ENCODE peak calls at places on chromosomes 6 and 20, in ten cellular contexts. R is GM06990, K is vagina, Z is MM.1S, D is foreskin fibroblast, Q is GM12865, L is WTC11, Y is cardiac muscle cell, M is stomach, H is brain microvascular endothelial cell. V is an unnamed sample.

GRCh38 chr6:132058975-132059374 is 107.8 kb upstream of the CCN2 start:
- DNase-seq in Y (peak), Q (no peak), K (no peak), D (peak), L (no peak), M (no peak), R (no peak), H (no peak), Z (no peak), V (no peak)

GRCh38 chr20:22984611-22985010 is 50.5 kb upstream of the SSTR4 start:
- DNase-seq in L (no peak), Y (no peak), D (no peak), K (no peak), Q (no peak), H (no peak), Z (no peak), M (no peak), R (no peak), V (no peak)

GRCh38 chr20:20009784-20010253 is 7.3 kb upstream of the NAA20 start:
- DNase-seq in L (peak), K (no peak), R (no peak), Z (no peak), H (no peak), D (no peak), Y (peak), M (no peak), Q (no peak), V (no peak)

GRCh38 chr6:109446072-109446471 is 5.5 kb downstream of the SMPD2 start:
- DNase-seq in Z (no peak), Y (no peak), L (no peak), R (no peak), D (no peak), M (peak), H (no peak), K (no peak), Q (no peak), V (no peak)

GRCh38 chr20:9392892-9393857 is 121.2 kb upstream of the LAMP5 start:
- DNase-seq in Z (peak), H (peak), L (peak), Q (peak), D (peak), M (peak), K (no peak), Y (peak), R (no peak), V (peak)

GRCh38 chr20:11553603-11554002 is 364.1 kb upstream of the BTBD3 start:
- DNase-seq in Y (no peak), K (no peak), M (no peak), Z (no peak), Q (no peak), H (no peak), L (no peak), R (no peak), D (peak), V (no peak)

GRCh38 chr6:39453236-39453635 is 130.7 kb upstream of the KCNK16 start:
- DNase-seq in Y (no peak), K (no peak), D (peak), R (no peak), M (no peak), H (no peak), L (no peak), Z (no peak), Q (no peak), V (no peak)

GRCh38 chr20:2101935-2102584 is 433 bp downstream of the STK35 start:
- DNase-seq in Y (peak), L (peak), R (peak), Q (peak), D (peak), Z (peak), K (peak), H (peak), M (peak), V (peak)

GRCh38 chr6:134152767-134153485 is 100.5 kb upstream of the SLC2A12 start:
- DNase-seq in Z (no peak), H (no peak), Q (no peak), Y (peak), D (no peak), M (no peak), R (no peak), L (no peak), K (peak), V (no peak)

GRCh38 chr6:17987576-17988421 is at the start of gene KIF13A:
- DNase-seq in R (peak), H (peak), D (peak), K (peak), M (peak), L (peak), Z (peak), Y (peak), Q (peak), V (peak)

GRCh38 chr20:20759132-20759531 is 46.7 kb upstream of the RALGAPA2 start:
- DNase-seq in Q (no peak), L (no peak), H (no peak), Z (no peak), M (no peak), K (peak), Y (no peak), R (no peak), D (no peak), V (no peak)

GRCh38 chr6:41654433-41655020 is 16.3 kb downstream of the MDFI start:
- DNase-seq in D (no peak), H (no peak), Q (no peak), L (no peak), R (no peak), Z (no peak), M (no peak), Y (no peak), K (no peak), V (no peak)

GRCh38 chr20:57388953-57389694 is 2.1 kb upstream of the RBM38 start:
- DNase-seq in D (peak), Y (peak), L (peak), K (no peak), M (peak), R (peak), H (no peak), Q (peak), Z (peak), V (peak)
- TF ChIP-seq CTCF in D (peak), Y (peak), L (no peak), K (no peak), M (no peak), R (peak), H (peak), Q (peak), Z (peak), V (peak)

GRCh38 chr6:164897523-164898094 is 411.8 kb downstream of the C6orf118 start:
- DNase-seq in Z (no peak), K (no peak), D (no peak), R (no peak), M (no peak), L (peak), Y (no peak), Q (no peak), H (no peak), V (no peak)
- TF ChIP-seq CTCF in Z (no peak), K (no peak), D (no peak), R (no peak), M (no peak), L (peak), Y (no peak), Q (no peak), H (no peak), V (no peak)

GRCh38 chr6:48928937-48929336 is 534.1 kb downstream of the MMUT start:
- DNase-seq in D (peak), K (no peak), Y (no peak), H (no peak), M (no peak), R (no peak), L (no peak), Z (no peak), Q (no peak), V (no peak)
- TF ChIP-seq CTCF in D (no peak), K (no peak), Y (no peak), H (no peak), M (no peak), R (no peak), L (no peak), Z (no peak), Q (no peak), V (no peak)

DNA sequence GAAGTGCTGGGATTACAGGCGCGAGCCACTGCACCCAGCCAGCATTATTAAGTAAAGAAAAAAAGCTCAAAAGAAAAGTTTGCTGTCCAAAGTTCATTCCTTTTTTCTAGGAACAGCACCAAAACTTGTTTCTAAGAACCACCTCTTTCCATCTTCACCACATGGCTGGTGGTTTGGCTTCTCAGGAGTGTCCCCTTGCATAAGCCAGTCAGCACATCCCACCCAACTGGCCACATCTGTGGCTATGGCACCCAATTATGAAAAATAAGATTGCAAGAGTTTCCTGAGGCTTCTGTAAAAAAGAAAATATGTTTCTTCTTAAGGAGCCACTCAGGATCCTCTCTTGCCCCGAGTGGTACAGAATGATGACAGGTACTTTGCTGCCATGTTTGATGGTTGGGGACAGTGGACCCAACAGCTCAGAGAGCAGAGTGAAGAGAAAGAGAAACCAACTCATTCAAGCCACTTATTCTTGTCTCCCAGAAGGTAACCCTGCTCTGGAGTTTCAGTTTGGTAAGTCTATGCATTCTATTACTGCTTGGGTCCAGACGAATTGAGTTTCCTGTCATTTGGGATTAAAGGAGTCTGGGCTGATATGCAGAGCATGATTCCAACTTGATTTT is 65.3 kb downstream of the PSMB1 start:
- DNase-seq in D (no peak), R (no peak), Q (no peak), L (no peak), H (no peak), Y (no peak), K (no peak), M (no peak), Z (no peak), V (no peak)
- TF ChIP-seq CTCF in D (no peak), R (no peak), Q (no peak), L (no peak), H (no peak), Y (no peak), K (no peak), M (no peak), Z (no peak), V (no peak)

GRCh38 chr6:1313755-1314503 is 2.0 kb downstream of the FOXQ1 start:
- DNase-seq in Q (no peak), M (peak), D (peak), H (no peak), Z (no peak), R (no peak), K (no peak), L (peak), Y (peak), V (no peak)
- TF ChIP-seq CTCF in Q (no peak), M (no peak), D (peak), H (peak), Z (no peak), R (no peak), K (no peak), L (peak), Y (peak), V (no peak)

GRCh38 chr6:20564777-20565176 is 30.5 kb downstream of the CDKAL1 start:
- DNase-seq in Q (peak), D (no peak), Z (no peak), H (no peak), L (no peak), R (peak), Y (no peak), K (no peak), M (no peak), V (no peak)

GRCh38 chr6:20554817-20555216 is 20.6 kb downstream of the CDKAL1 start:
- DNase-seq in L (no peak), M (no peak), D (no peak), Y (no peak), Q (no peak), K (no peak), R (no peak), H (no peak), Z (no peak), V (no peak)

GRCh38 chr6:20563377-20563776 is 29.1 kb downstream of the CDKAL1 start:
- DNase-seq in K (no peak), Z (no peak), D (no peak), L (no peak), Y (no peak), R (no peak), Q (no peak), H (no peak), M (no peak), V (no peak)

GRCh38 chr6:20564269-20564668 is 30.0 kb downstream of the CDKAL1 start:
- DNase-seq in Z (peak), R (no peak), H (no peak), D (peak), L (no peak), M (no peak), K (no peak), Y (peak), Q (peak), V (peak)

GRCh38 chr6:20559924-20560551 is 25.8 kb downstream of the CDKAL1 start:
- DNase-seq in R (no peak), H (no peak), D (peak), M (no peak), K (no peak), L (no peak), Y (no peak), Q (no peak), Z (no peak), V (no peak)
- TF ChIP-seq CTCF in R (no peak), H (no peak), D (no peak), M (no peak), K (no peak), L (no peak), Y (peak), Q (no peak), Z (no peak), V (no peak)

GRCh38 chr6:3001773-3002293 is 2.1 kb downstream of the NQO2 start:
- DNase-seq in R (no peak), L (no peak), D (peak), M (no peak), K (no peak), Y (peak), Q (peak), Z (peak), H (peak), V (peak)
- TF ChIP-seq CTCF in R (peak), L (peak), D (peak), M (peak), K (peak), Y (peak), Q (peak), Z (peak), H (peak), V (peak)

GRCh38 chr20:62392621-62393164 is 5.8 kb downstream of the RPS21 start:
- DNase-seq in D (no peak), L (no peak), Q (no peak), R (no peak), K (no peak), Z (no peak), M (no peak), Y (no peak), H (no peak), V (no peak)
- TF ChIP-seq CTCF in D (no peak), L (no peak), Q (no peak), R (no peak), K (no peak), Z (no peak), M (no peak), Y (no peak), H (no peak), V (no peak)

DNA sequence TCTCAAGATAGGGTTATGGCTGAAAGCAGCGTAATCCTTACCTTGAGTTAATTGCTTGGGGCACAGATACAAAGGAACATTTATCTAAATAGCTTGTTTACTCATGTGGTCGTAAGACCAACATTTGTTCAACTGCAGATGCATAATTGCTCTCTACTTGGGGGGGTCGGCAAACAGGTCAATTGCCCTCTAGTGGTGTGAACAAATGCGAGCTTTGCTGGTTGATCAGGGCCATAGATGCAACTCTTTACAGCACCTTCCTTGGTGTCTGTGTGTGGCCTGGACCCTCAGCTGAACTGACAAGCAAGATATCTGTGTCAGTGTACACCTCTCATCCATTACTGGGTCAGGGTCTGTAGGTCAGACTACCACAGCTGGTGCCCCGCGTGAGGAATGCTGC is 24.1 kb downstream of the HLA-DPA1 start:
- DNase-seq in D (no peak), H (no peak), Q (peak), K (no peak), M (no peak), L (no peak), R (no peak), Y (no peak), Z (no peak), V (no peak)
- TF ChIP-seq CTCF in D (no peak), H (peak), Q (peak), K (no peak), M (no peak), L (peak), R (peak), Y (peak), Z (peak), V (peak)